ENCODE peak calls at places on chromosomes 1 and 21, in four cellular contexts. O is cardiac muscle cell, W is transverse colon, P is endothelial cell of umbilical vein. K is an unnamed sample.
A peak's percentile ranks its signal among the peaks of the same experiment; 100 is the strongest.

GRCh38 chr1:246215505-246215893 is 291.6 kb downstream of the SMYD3 start:
- DNase-seq in P (no peak), W (no peak), O (no peak), K (no peak)

GRCh38 chr1:241592273-241592958 is 47.8 kb downstream of the CHML start:
- DNase-seq in W (no peak), O (no peak), P (no peak), K (no peak)

GRCh38 chr1:160179336-160179735 is 11.0 kb upstream of the CASQ1 start:
- DNase-seq in O (no peak), P (no peak), W (no peak), K (no peak)

GRCh38 chr1:211349730-211350129 is 23.1 kb downstream of the TRAF5 start:
- DNase-seq in O (no peak), P (no peak), W (no peak), K (no peak)

GRCh38 chr1:84847253-84848247 is 45.5 kb downstream of the LPAR3 start:
- DNase-seq in W (peak; percentile 80), P (peak; percentile 80), O (peak; percentile 99), K (peak; percentile 74)

GRCh38 chr1:156420209-156421061 is 51.4 kb downstream of the RHBG start:
- DNase-seq in W (no peak), O (no peak), P (no peak), K (no peak)

GRCh38 chr1:89800718-89801117 is 20.1 kb upstream of the LRRC8D start:
- DNase-seq in W (no peak), O (no peak), P (no peak), K (no peak)

GRCh38 chr1:145995964-145996432 is 381 bp downstream of the TXNIP start:
- DNase-seq in P (peak; percentile 23), W (no peak), O (no peak), K (no peak)

GRCh38 chr1:193322218-193322617 is 135.8 kb upstream of the B3GALT2 start:
- DNase-seq in P (peak; percentile 78), O (peak; percentile 90), W (no peak), K (peak; percentile 22)

GRCh38 chr1:221858758-221859157 is 116.9 kb upstream of the DUSP10 start:
- DNase-seq in O (peak; percentile 30), W (no peak), P (no peak), K (no peak)

GRCh38 chr1:241767737-241768136 is 80.3 kb upstream of the EXO1 start:
- DNase-seq in W (no peak), O (no peak), P (no peak), K (no peak)

GRCh38 chr1:71638081-71638766 is 557.4 kb upstream of the ZRANB2 start:
- DNase-seq in O (peak; percentile 25), W (no peak), P (no peak), K (no peak)

GRCh38 chr1:47262787-47263413 is 30.9 kb upstream of the TAL1 start:
- DNase-seq in W (peak; percentile 53), P (peak; percentile 77), O (peak; percentile 69), K (peak; percentile 31)

GRCh38 chr1:116134178-116134773 is 23.1 kb downstream of the MAB21L3 start:
- DNase-seq in P (no peak), W (no peak), O (no peak), K (no peak)

GRCh38 chr1:205325334-205325884 is 3.9 kb upstream of the NUAK2 start:
- DNase-seq in O (peak; percentile 88), W (peak; percentile 75), P (peak; percentile 84), K (peak; percentile 62)

GRCh38 chr1:204854286-204854685 is 16.4 kb upstream of the NFASC start:
- DNase-seq in W (no peak), O (no peak), P (no peak), K (no peak)

GRCh38 chr1:218435528-218435927 is 90.4 kb downstream of the TGFB2 start:
- DNase-seq in P (no peak), W (no peak), O (no peak), K (no peak)

GRCh38 chr1:58206749-58207148 is 339.8 kb downstream of the OMA1 start:
- DNase-seq in O (no peak), W (no peak), P (no peak), K (no peak)

GRCh38 chr1:87449348-87449963 is 120.8 kb downstream of the LMO4 start:
- DNase-seq in W (peak; percentile 70), P (no peak), O (peak; percentile 54), K (no peak)

GRCh38 chr1:109365642-109366204 is 32.0 kb downstream of the SORT1 start:
- DNase-seq in O (no peak), P (no peak), W (peak; percentile 69), K (no peak)

GRCh38 chr1:153790996-153791855 is 16.0 kb downstream of the SLC27A3 start:
- DNase-seq in P (no peak), W (peak; percentile 56), O (peak; percentile 95), K (peak; percentile 65)

GRCh38 chr1:11448375-11449085 is 30.4 kb upstream of the DISP3 start:
- DNase-seq in O (peak; percentile 15), W (no peak), P (no peak), K (no peak)

GRCh38 chr1:23100074-23100748 is 68.4 kb downstream of the LUZP1 start:
- DNase-seq in P (peak; percentile 59), O (peak; percentile 93), W (no peak), K (peak; percentile 87)

GRCh38 chr1:3470650-3471355 is 16.3 kb downstream of the ARHGEF16 start:
- DNase-seq in W (no peak), O (no peak), P (no peak), K (no peak)

GRCh38 chr1:78447096-78447495 is 43.7 kb upstream of the PTGFR start:
- DNase-seq in O (peak; percentile 36), W (no peak), P (no peak), K (no peak)

GRCh38 chr21:32442566-32443318 is 30.2 kb downstream of the EVA1C start:
- DNase-seq in P (peak; percentile 66), W (no peak), O (peak; percentile 69), K (no peak)

GRCh38 chr1:68799096-68799495 is 302.2 kb upstream of the DEPDC1 start:
- DNase-seq in P (no peak), W (no peak), O (no peak), K (no peak)

GRCh38 chr1:15154480-15155036 is 1.0 kb downstream of the TMEM51 start:
- DNase-seq in W (peak; percentile 49), P (no peak), O (peak; percentile 47), K (no peak)

GRCh38 chr1:111197598-111198289 is 2.7 kb downstream of the DENND2D start:
- DNase-seq in O (peak; percentile 58), P (no peak), W (no peak), K (peak; percentile 14)

GRCh38 chr1:39255212-39255611 is 50.7 kb downstream of the MACF1 start:
- DNase-seq in W (no peak), P (no peak), O (peak; percentile 44), K (no peak)

DNA sequence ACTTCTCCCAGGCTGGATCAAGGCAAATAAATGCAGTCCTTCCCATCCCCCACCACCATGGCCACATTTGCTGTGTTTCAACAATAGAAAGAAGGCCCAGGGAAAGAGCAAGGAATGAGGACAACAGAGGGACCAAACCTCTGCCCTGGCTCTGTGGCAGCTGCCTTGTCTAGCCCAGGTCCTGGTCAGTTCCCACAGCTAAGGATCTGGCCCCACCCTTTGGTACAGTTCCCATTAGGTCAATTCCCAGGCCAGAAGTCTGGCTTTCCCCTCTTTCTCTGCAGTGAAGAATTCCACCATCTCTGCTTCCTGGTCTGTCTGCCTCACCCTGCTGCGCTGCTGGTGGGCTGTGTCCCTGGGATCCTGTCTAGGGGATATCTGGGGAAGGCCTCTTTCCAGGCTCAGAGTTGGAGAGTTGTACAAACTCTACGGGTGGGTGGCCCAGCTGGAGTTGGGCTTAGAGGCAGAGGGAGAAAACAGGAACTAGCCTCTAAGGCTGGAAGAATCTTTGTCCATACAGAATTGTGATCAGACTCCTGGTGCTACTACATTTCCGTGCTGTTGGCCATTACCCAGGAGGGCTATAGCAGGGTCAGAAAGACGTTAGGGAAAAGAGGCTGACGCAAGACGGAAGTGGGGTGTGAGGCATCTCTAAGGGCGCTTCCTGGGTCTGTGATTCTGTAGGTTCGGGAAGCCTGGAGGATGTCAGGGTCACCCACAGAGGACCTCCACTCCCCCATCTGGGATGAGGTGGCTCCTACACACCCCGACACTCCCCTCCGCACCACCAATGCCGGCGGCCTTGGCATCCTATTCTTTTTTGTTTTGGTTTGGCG is 957 bp upstream of the NDUFS2 start:
- DNase-seq in P (peak; percentile 87), W (peak; percentile 41), O (peak; percentile 94), K (peak; percentile 40)
- H3K4me1 ChIP-seq in P (peaks cover 60% of the 10 kb centered on the region), W (peaks cover 49% of the 10 kb centered on the region), O (peaks cover 19% of the 10 kb centered on the region), K (peaks cover 25% of the 10 kb centered on the region)

GRCh38 chr1:226164154-226164553 is 22.4 kb downstream of the ACBD3 start:
- DNase-seq in P (no peak), W (no peak), O (no peak), K (no peak)

GRCh38 chr1:226166341-226166740 is 20.2 kb downstream of the ACBD3 start:
- DNase-seq in P (no peak), O (no peak), W (no peak), K (no peak)

GRCh38 chr1:226158983-226159382 is 27.6 kb downstream of the ACBD3 start:
- DNase-seq in P (no peak), O (no peak), W (no peak), K (no peak)

GRCh38 chr1:226158457-226158856 is 28.1 kb downstream of the ACBD3 start:
- DNase-seq in O (no peak), P (no peak), W (no peak), K (no peak)

DNA sequence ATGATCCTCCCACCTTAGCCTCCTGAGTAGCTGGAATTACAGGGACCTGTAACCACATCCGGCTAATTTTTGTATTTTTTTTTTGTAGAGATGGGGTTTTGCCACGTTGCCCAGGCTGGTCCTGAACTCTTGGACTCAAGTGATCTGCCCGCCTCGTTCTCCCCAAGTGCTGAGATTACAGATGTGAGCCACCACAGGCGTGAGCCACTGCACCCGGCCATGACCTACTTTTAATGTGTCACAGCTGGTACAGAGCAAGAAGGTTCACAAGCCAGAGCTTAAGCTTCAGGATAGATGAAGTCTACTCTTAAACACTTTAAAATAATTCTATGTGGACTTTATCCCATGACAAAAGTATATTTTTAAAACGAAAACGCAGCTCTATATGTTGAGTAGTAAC is 23.6 kb downstream of the ACBD3 start:
- DNase-seq in W (no peak), P (no peak), O (no peak), K (no peak)
- H3K36me3 ChIP-seq in W (peaks cover 70% of the 10 kb centered on the region), P (peaks cover 22% of the 10 kb centered on the region), O (peaks cover 59% of the 10 kb centered on the region), K (peaks cover 60% of the 10 kb centered on the region)

GRCh38 chr1:206709772-206710456 is 25.2 kb downstream of the MAPKAPK2 start:
- DNase-seq in O (no peak), W (no peak), P (no peak), K (no peak)
- H3K4me1 ChIP-seq in O (peaks cover 58% of the 10 kb centered on the region), W (peaks cover 91% of the 10 kb centered on the region), P (peaks cover 15% of the 10 kb centered on the region), K (peaks cover 52% of the 10 kb centered on the region)

DNA sequence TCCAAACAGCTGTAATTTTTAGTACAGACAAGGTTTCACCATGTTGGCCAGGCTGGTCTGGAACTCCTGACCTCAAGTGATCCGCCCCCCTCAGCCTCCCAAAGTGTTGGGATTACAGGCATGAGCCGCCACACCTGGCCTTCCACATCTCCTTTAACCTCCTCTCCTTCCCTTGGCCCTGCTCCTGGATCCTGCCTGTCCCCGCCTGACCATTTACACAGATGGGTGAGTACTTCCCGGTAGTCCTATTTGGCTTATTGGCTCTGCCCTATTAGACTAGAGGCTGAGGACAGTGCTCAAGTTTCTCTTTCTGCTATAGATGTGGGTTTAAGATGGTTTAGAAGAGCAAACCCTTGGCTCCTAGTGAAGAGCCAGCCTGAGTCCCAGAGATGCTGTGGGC is 7.1 kb downstream of the PTPN7 start:
- DNase-seq in P (no peak), W (no peak), O (no peak), K (no peak)
- H3K36me3 ChIP-seq in P (no peaks in the 10 kb centered on the region), W (no peaks in the 10 kb centered on the region), O (no peaks in the 10 kb centered on the region), K (no peaks in the 10 kb centered on the region)

K was measured in SJCRH30.